ENCODE peak calls at places on chromosomes 3 and 15, in six cellular contexts. Q is HCEC 1CT, A is thoracic aorta, D is RCC 7860, U is midbrain, R is hippocampal formation. E is an unnamed sample.

GRCh38 chr3:116951610-116952009 is 242.0 kb downstream of the TUSC7 start:
- DNase-seq in U (peak), D (no peak), Q (no peak), A (no peak), R (no peak), E (no peak)

GRCh38 chr3:7651213-7651612 is 790.3 kb downstream of the GRM7 start:
- DNase-seq in D (no peak), A (no peak), U (no peak), R (no peak), Q (no peak), E (no peak)

GRCh38 chr3:50246517-50246954 is 10.5 kb downstream of the GNAI2 start:
- DNase-seq in A (no peak), R (no peak), U (no peak), D (peak), Q (peak), E (peak)

GRCh38 chr15:73727330-73728018 is 25.7 kb downstream of the INSYN1 start:
- DNase-seq in Q (peak), D (peak), A (no peak), U (no peak), R (no peak), E (no peak)

GRCh38 chr15:77821188-77821958 is 188.7 kb upstream of the LINGO1 start:
- DNase-seq in A (no peak), Q (peak), U (peak), D (no peak), R (peak), E (no peak)

GRCh38 chr3:142852009-142852408 is 36.9 kb downstream of the PCOLCE2 start:
- DNase-seq in Q (no peak), D (peak), U (no peak), A (no peak), R (no peak), E (no peak)

GRCh38 chr3:107973152-107973551 is 117.7 kb downstream of the CD47 start:
- DNase-seq in D (peak), U (no peak), R (no peak), Q (peak), A (no peak), E (no peak)

GRCh38 chr3:5542472-5542871 is 355.0 kb downstream of the EDEM1 start:
- DNase-seq in R (no peak), D (no peak), Q (no peak), A (no peak), U (no peak), E (no peak)

GRCh38 chr15:99104788-99105515 is at the start of gene SYNM:
- DNase-seq in R (peak), D (peak), Q (peak), A (no peak), U (peak), E (peak)

GRCh38 chr3:129398803-129399144 is 29.7 kb downstream of the EFCAB12 start:
- DNase-seq in A (no peak), Q (peak), U (no peak), D (no peak), R (no peak), E (no peak)

GRCh38 chr15:40511472-40512133 is 40.8 kb downstream of the CHST14 start:
- DNase-seq in D (no peak), Q (peak), A (no peak), R (peak), U (peak), E (peak)

GRCh38 chr3:105821433-105821832 is 47.4 kb downstream of the CBLB start:
- DNase-seq in U (no peak), R (no peak), A (no peak), Q (peak), D (no peak), E (no peak)

GRCh38 chr3:143897558-143898305 is 49.5 kb upstream of the SLC9A9 start:
- DNase-seq in U (peak), A (no peak), R (no peak), D (no peak), Q (peak), E (no peak)

GRCh38 chr15:57607570-57608000 is 15.9 kb downstream of the MYZAP start:
- DNase-seq in Q (peak), R (no peak), A (no peak), D (peak), U (no peak), E (peak)

GRCh38 chr3:197394464-197395321 is 96.3 kb upstream of the DLG1 start:
- DNase-seq in Q (peak), R (no peak), D (peak), A (peak), U (no peak), E (peak)

GRCh38 chr3:35141406-35141805 is 497.9 kb upstream of the ARPP21 start:
- DNase-seq in U (no peak), R (no peak), Q (no peak), A (no peak), D (no peak), E (no peak)

GRCh38 chr3:30933478-30934207 is 39.2 kb upstream of the GADL1 start:
- DNase-seq in A (no peak), U (no peak), R (no peak), Q (no peak), D (no peak), E (no peak)

E was measured in psoas muscle.